ENCODE peak calls at places on chromosome 3, in nine cellular contexts. B, R, M, T, I, V, E, N and U are unnamed samples.

GRCh38 chr3:142649996-142650693 is 54.0 kb downstream of the PLS1 start:
- DNase-seq in B (no peak), R (no peak), M (peak; percentile 45), T (peak; percentile 23), I (peak; percentile 37), V (no peak), E (no peak), N (peak; percentile 11), U (no peak)

GRCh38 chr3:160676547-160677303 is at the start of gene ARL14:
- DNase-seq in B (no peak), R (no peak), M (no peak), T (no peak), I (peak; percentile 91), V (no peak), E (peak; percentile 71), N (peak; percentile 89), U (no peak)

GRCh38 chr3:59240856-59241255 is 191.0 kb upstream of the CFAP20DC start:
- DNase-seq in B (no peak), R (no peak), M (no peak), T (no peak), I (peak; percentile 74), V (no peak), E (no peak), N (no peak), U (no peak)

GRCh38 chr3:33746412-33747116 is 28.5 kb upstream of the CLASP2 start:
- DNase-seq in B (no peak), R (no peak), M (no peak), T (no peak), I (no peak), V (no peak), E (no peak), N (no peak), U (no peak)

GRCh38 chr3:52039846-52040245 is 16.5 kb downstream of the DUSP7 start:
- DNase-seq in B (peak; percentile 78), R (no peak), M (no peak), T (no peak), I (no peak), V (no peak), E (no peak), N (no peak), U (no peak)

GRCh38 chr3:126986001-126986400 is 3.1 kb downstream of the PLXNA1 start:
- DNase-seq in B (no peak), R (no peak), M (peak; percentile 92), T (no peak), I (peak; percentile 36), V (no peak), E (peak; percentile 36), N (peak; percentile 67), U (no peak)

GRCh38 chr3:78161736-78162135 is 1121.8 kb downstream of the ROBO2 start:
- DNase-seq in B (no peak), R (no peak), M (no peak), T (no peak), I (no peak), V (no peak), E (no peak), N (no peak), U (no peak)

GRCh38 chr3:134430174-134430573 is 55.6 kb downstream of the ANAPC13 start:
- DNase-seq in B (no peak), R (no peak), M (no peak), T (no peak), I (no peak), V (no peak), E (no peak), N (no peak), U (no peak)

GRCh38 chr3:15958692-15959433 is 161.1 kb upstream of the ANKRD28 start:
- DNase-seq in B (no peak), R (no peak), M (no peak), T (no peak), I (no peak), V (no peak), E (peak; percentile 3), N (no peak), U (no peak)

GRCh38 chr3:128482857-128483656 is 9.9 kb downstream of the GATA2 start:
- DNase-seq in B (peak; percentile 71), R (peak; percentile 69), M (no peak), T (no peak), I (peak; percentile 37), V (no peak), E (peak; percentile 53), N (peak; percentile 83), U (no peak)

GRCh38 chr3:188283347-188283746 is 129.4 kb downstream of the LPP start:
- DNase-seq in B (no peak), R (no peak), M (no peak), T (no peak), I (no peak), V (no peak), E (peak; percentile 85), N (no peak), U (no peak)

GRCh38 chr3:50442940-50443579 is 60.4 kb downstream of the CACNA2D2 start:
- DNase-seq in B (no peak), R (no peak), M (no peak), T (no peak), I (no peak), V (no peak), E (no peak), N (no peak), U (no peak)

GRCh38 chr3:136195258-136196063 is 674 bp downstream of the MSL2 start:
- DNase-seq in B (peak; percentile 90), R (peak; percentile 77), M (peak; percentile 86), T (peak; percentile 76), I (peak; percentile 78), V (peak; percentile 94), E (peak; percentile 67), N (peak; percentile 84), U (no peak)

GRCh38 chr3:179067839-179068238 is 3.8 kb downstream of the ZMAT3 start:
- DNase-seq in B (no peak), R (no peak), M (peak; percentile 25), T (no peak), I (no peak), V (no peak), E (no peak), N (no peak), U (no peak)

GRCh38 chr3:108403921-108404320 is 106.5 kb downstream of the MYH15 start:
- DNase-seq in B (no peak), R (no peak), M (no peak), T (no peak), I (no peak), V (no peak), E (peak; percentile 28), N (no peak), U (no peak)

GRCh38 chr3:160217675-160218074 is 7.5 kb upstream of the C3orf80 start:
- DNase-seq in B (no peak), R (no peak), M (no peak), T (no peak), I (no peak), V (no peak), E (no peak), N (no peak), U (no peak)

GRCh38 chr3:49906004-49906860 is 2.6 kb upstream of the MST1R start:
- DNase-seq in B (peak; percentile 80), R (peak; percentile 63), M (peak; percentile 25), T (no peak), I (peak; percentile 57), V (peak; percentile 34), E (no peak), N (peak; percentile 53), U (no peak)